ENCODE peak calls at places on chromosomes 11 and 22, in eight cellular contexts. L is OCI-LY7, X is HCT116, K is GM23248, D is PC-3, W is SK-N-SH, S is hepatocyte, N is GM23338. I is an unnamed sample.

GRCh38 chr11:74849525-74850391 is 99.1 kb downstream of the XRRA1 start:
- DNase-seq in L (peak; percentile 11), X (no peak), K (peak; percentile 91), D (peak; percentile 74), W (no peak), S (no peak), N (peak; percentile 71), I (peak; percentile 51)

GRCh38 chr11:2362414-2362813 is 14.7 kb upstream of the CD81 start:
- DNase-seq in L (no peak), X (no peak), K (no peak), D (no peak), W (no peak), S (no peak), N (no peak), I (no peak)

GRCh38 chr11:45182902-45183301 is 36.5 kb downstream of the PRDM11 start:
- DNase-seq in L (peak; percentile 6), X (peak; percentile 19), K (peak; percentile 63), D (peak; percentile 48), W (peak; percentile 46), S (no peak), N (peak; percentile 81), I (peak; percentile 54)

GRCh38 chr11:46333129-46333947 is 13.9 kb upstream of the DGKZ start:
- DNase-seq in L (no peak), X (no peak), K (peak; percentile 48), D (no peak), W (peak; percentile 77), S (no peak), N (peak; percentile 73), I (peak; percentile 61)

GRCh38 chr11:108680267-108680666 is 15.4 kb downstream of the DDX10 start:
- DNase-seq in L (no peak), X (no peak), K (no peak), D (no peak), W (no peak), S (no peak), N (no peak), I (no peak)

GRCh38 chr11:91959411-91959810 is 265.2 kb upstream of the FAT3 start:
- DNase-seq in L (no peak), X (no peak), K (no peak), D (no peak), W (no peak), S (no peak), N (no peak), I (no peak)

GRCh38 chr22:38982008-38982927 is at the start of gene APOBEC3B:
- DNase-seq in L (peak; percentile 47), X (peak; percentile 81), K (peak; percentile 93), D (peak; percentile 91), W (no peak), S (peak; percentile 95), N (peak; percentile 77), I (peak; percentile 47)

GRCh38 chr11:1375161-1375954 is 14.4 kb upstream of the BRSK2 start:
- DNase-seq in L (no peak), X (no peak), K (no peak), D (no peak), W (peak; percentile 22), S (no peak), N (no peak), I (no peak)

GRCh38 chr11:208917-209260 is 1.4 kb downstream of the RIC8A start:
- DNase-seq in L (peak; percentile 30), X (no peak), K (no peak), D (no peak), W (no peak), S (no peak), N (no peak), I (no peak)

GRCh38 chr22:31345331-31346254 is 553 bp downstream of the PATZ1 start:
- DNase-seq in L (peak; percentile 96), X (peak; percentile 68), K (peak; percentile 93), D (peak; percentile 82), W (peak; percentile 98), S (peak; percentile 96), N (peak; percentile 95), I (peak; percentile 98)

GRCh38 chr11:15810581-15810980 is 545.8 kb downstream of the SOX6 start:
- DNase-seq in L (no peak), X (no peak), K (no peak), D (no peak), W (no peak), S (no peak), N (no peak), I (no peak)

GRCh38 chr11:66864172-66864901 is 7.5 kb downstream of the LRFN4 start:
- DNase-seq in L (peak; percentile 69), X (no peak), K (no peak), D (no peak), W (no peak), S (no peak), N (no peak), I (no peak)

GRCh38 chr11:17575431-17576425 is 28.7 kb downstream of the OTOG start:
- DNase-seq in L (no peak), X (no peak), K (no peak), D (no peak), W (no peak), S (no peak), N (no peak), I (no peak)

GRCh38 chr11:69536406-69536805 is 54.9 kb downstream of the LINC01488 start:
- DNase-seq in L (no peak), X (no peak), K (no peak), D (no peak), W (no peak), S (no peak), N (no peak), I (no peak)

GRCh38 chr22:36783743-36784142 is 7.8 kb upstream of the IFT27 start:
- DNase-seq in L (no peak), X (no peak), K (no peak), D (no peak), W (no peak), S (no peak), N (no peak), I (no peak)

GRCh38 chr11:38384568-38384967 is 1786.5 kb upstream of the RAG2 start:
- DNase-seq in L (no peak), X (no peak), K (no peak), D (peak; percentile 85), W (no peak), S (no peak), N (no peak), I (no peak)

GRCh38 chr22:48450188-48450825 is 1377.4 kb downstream of the BRD1 start:
- DNase-seq in L (no peak), X (no peak), K (no peak), D (no peak), W (no peak), S (no peak), N (no peak), I (no peak)

GRCh38 chr22:28542980-28543621 is 136.5 kb downstream of the TTC28 start:
- DNase-seq in L (no peak), X (no peak), K (no peak), D (no peak), W (no peak), S (no peak), N (no peak), I (no peak)

GRCh38 chr22:27107824-27108223 is 450.4 kb downstream of the MIAT start:
- DNase-seq in L (no peak), X (peak; percentile 70), K (peak; percentile 91), D (peak; percentile 25), W (peak; percentile 79), S (peak; percentile 82), N (no peak), I (no peak)

GRCh38 chr11:71120346-71120963 is 131.9 kb downstream of the SHANK2 start:
- DNase-seq in L (peak; percentile 29), X (peak; percentile 24), K (no peak), D (peak; percentile 67), W (no peak), S (peak; percentile 67), N (peak; percentile 94), I (peak; percentile 84)

GRCh38 chr11:78325274-78325781 is 92.3 kb downstream of the GAB2 start:
- DNase-seq in L (no peak), X (no peak), K (no peak), D (no peak), W (no peak), S (no peak), N (no peak), I (no peak)

DNA sequence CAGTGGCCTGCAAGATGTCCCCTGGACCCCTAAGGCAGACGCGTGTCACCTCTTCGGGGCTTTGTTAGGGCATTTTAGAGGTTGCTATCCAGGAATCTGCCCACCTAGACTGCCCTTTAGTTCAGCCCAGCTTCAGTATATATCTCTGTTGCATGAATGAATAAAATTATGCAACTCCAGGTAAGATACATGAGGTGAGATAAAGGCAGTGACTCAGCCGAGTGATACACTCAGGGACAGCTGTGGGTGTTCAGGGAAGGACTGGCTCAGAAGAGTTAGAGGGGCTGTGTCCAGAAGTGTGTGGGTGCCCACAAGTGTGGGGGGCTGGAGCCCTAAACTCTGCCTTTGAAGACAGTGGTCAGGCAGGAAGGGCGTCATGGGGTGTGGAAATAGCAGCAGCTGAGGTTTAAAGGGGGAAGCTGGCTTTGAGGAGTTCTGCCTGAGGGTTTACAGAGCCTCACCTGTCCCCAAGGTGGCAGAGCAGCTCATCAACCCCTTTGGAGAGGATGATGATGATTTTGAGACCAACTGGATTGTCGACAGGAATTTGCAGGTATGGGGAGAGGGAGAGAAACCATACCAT is 8.3 kb downstream of the FTH1 start:
- DNase-seq in L (no peak), X (no peak), K (no peak), D (peak; percentile 58), W (no peak), S (no peak), N (peak; percentile 20), I (no peak)
- H3K27ac ChIP-seq in L (no peak overlapping the region), X (no peak overlapping the region), K (no peak overlapping the region), D (no peak overlapping the region), W (no peak overlapping the region), S (peak overlapping the region; percentile 56), N (no peak overlapping the region), I (no peak overlapping the region)

DNA sequence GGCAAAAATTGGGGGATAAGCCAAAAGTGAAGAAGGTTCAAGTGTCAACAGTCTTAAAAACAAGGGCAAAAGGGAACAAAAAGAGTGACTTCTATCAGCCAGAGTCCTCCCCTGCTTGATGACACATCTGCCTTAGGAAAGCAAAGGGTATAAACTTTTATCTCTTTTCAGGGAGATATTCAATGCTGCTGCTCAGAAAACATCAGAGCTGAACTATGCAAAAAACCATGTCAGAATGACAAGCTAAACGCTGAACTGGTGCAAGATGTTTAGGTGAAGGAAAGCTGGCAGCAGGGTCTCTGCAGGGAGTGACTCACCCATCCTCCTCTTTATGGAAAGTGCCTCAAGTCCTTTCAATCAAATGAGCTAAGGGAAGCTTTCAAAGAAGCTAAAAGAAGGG is 24.7 kb downstream of the ALG9 start:
- DNase-seq in L (no peak), X (no peak), K (peak; percentile 64), D (peak; percentile 72), W (no peak), S (peak; percentile 15), N (no peak), I (no peak)
- TF ChIP-seq EZH2phosphoT487 in L (no peak), X (no peak), K (no peak), D (no peak), W (no peak), S (no peak), N (no peak), I (no peak)

GRCh38 chr11:128725630-128726461 is 32.0 kb downstream of the FLI1 start:
- DNase-seq in L (peak; percentile 95), X (no peak), K (peak; percentile 53), D (no peak), W (no peak), S (no peak), N (no peak), I (no peak)
- H3K27ac ChIP-seq in L (peak overlapping the region; percentile 99), X (no peak overlapping the region), K (no peak overlapping the region), D (no peak overlapping the region), W (no peak overlapping the region), S (no peak overlapping the region), N (no peak overlapping the region), I (no peak overlapping the region)

DNA sequence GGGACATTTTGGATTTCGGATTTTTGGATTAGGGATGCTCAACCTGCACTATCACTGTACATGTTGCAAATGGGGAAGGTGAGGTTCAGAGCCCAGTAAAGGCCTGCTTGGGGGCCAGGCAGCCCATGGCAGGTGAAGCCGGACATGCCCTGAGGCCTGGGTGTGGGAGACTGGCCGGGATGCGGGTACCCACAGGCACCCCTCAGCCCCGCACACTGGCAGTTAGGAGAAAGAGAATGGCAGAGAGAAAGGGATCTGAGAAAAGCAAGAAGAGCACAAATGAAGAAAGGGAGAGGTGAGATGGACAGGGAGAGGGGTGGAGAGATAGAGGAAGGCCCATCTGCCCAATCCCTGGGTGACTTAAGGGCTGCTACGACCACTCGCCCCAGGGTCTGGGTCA is 52.8 kb downstream of the SCGB1A1 start:
- DNase-seq in L (no peak), X (no peak), K (no peak), D (no peak), W (no peak), S (no peak), N (no peak), I (no peak)
- TF ChIP-seq EZH2phosphoT487 in L (no peak), X (no peak), K (no peak), D (no peak), W (no peak), S (no peak), N (no peak), I (no peak)

I was measured in neural progenitor cell.